ENCODE peak calls at places on chromosomes 4 and X, in nine cellular contexts. Q is lower leg skin; E is AG20443; O is esophagus squamous epithelium; K is activated T-cell treated with anti-CD3 and anti-CD28 coated beads for 1 hour; I is CD8-positive, alpha-beta memory T cell; D is nucleus accumbens; T is glutamatergic neuron; C is kidney glomerular epithelial cell. X is an unnamed sample.

GRCh38 chr4:137367608-137368007 is 164.7 kb downstream of the PCDH18 start:
- DNase-seq in Q (no peak), E (peak), O (no peak), K (no peak), I (no peak), D (no peak), T (no peak), C (no peak), X (no peak)

GRCh38 chr4:25559508-25559907 is 96.1 kb upstream of the SLC34A2 start:
- DNase-seq in Q (no peak), E (no peak), O (no peak), K (no peak), I (no peak), D (no peak), T (no peak), C (no peak), X (no peak)

GRCh38 chr4:20916106-20916505 is 215.8 kb downstream of the PACRGL start:
- DNase-seq in Q (no peak), E (no peak), O (no peak), K (no peak), I (peak), D (no peak), T (no peak), C (no peak), X (no peak)

GRCh38 chrX:11374570-11374969 is 81.4 kb downstream of the AMELX start:
- DNase-seq in Q (no peak), E (no peak), O (no peak), K (no peak), I (no peak), D (no peak), T (no peak), C (no peak), X (no peak)

GRCh38 chrX:118974088-118974907 is at the start of gene LONRF3:
- DNase-seq in Q (peak), E (peak), O (no peak), K (peak), I (peak), D (peak), T (peak), C (no peak), X (no peak)

GRCh38 chr4:153577053-153577452 is 107.0 kb upstream of the TLR2 start:
- DNase-seq in Q (no peak), E (no peak), O (no peak), K (no peak), I (no peak), D (no peak), T (no peak), C (no peak), X (no peak)

GRCh38 chr4:100539706-100540105 is 21.9 kb upstream of the EMCN start:
- DNase-seq in Q (no peak), E (no peak), O (no peak), K (no peak), I (no peak), D (no peak), T (no peak), C (no peak), X (no peak)

GRCh38 chrX:153708415-153708814 is 15.8 kb downstream of the BCAP31 start:
- DNase-seq in Q (peak), E (peak), O (no peak), K (no peak), I (no peak), D (peak), T (peak), C (peak), X (peak)

GRCh38 chr4:130336585-130337217 is 1240.7 kb downstream of the C4orf33 start:
- DNase-seq in Q (no peak), E (peak), O (no peak), K (no peak), I (no peak), D (no peak), T (no peak), C (peak), X (no peak)

GRCh38 chr4:123672987-123673386 is 276.4 kb downstream of the SPRY1 start:
- DNase-seq in Q (no peak), E (peak), O (no peak), K (no peak), I (no peak), D (no peak), T (no peak), C (peak), X (no peak)

GRCh38 chrX:53000447-53001208 is 42.3 kb upstream of the FAM156A start:
- DNase-seq in Q (no peak), E (no peak), O (no peak), K (no peak), I (no peak), D (no peak), T (no peak), C (no peak), X (no peak)

GRCh38 chr4:56655209-56655626 is 25.9 kb downstream of the HOPX start:
- DNase-seq in Q (no peak), E (peak), O (no peak), K (no peak), I (peak), D (peak), T (peak), C (no peak), X (peak)

GRCh38 chrX:19334945-19335626 is 8.6 kb upstream of the PDHA1 start:
- DNase-seq in Q (no peak), E (no peak), O (no peak), K (no peak), I (peak), D (no peak), T (peak), C (no peak), X (peak)

GRCh38 chr4:113179996-113180395 is 130.5 kb downstream of the ANK2 start:
- DNase-seq in Q (no peak), E (peak), O (no peak), K (no peak), I (no peak), D (no peak), T (no peak), C (no peak), X (no peak)

GRCh38 chr4:159446266-159446976 is 343.5 kb downstream of the RAPGEF2 start:
- DNase-seq in Q (peak), E (peak), O (no peak), K (no peak), I (no peak), D (no peak), T (peak), C (peak), X (peak)

GRCh38 chr4:155846929-155847328 is 19.1 kb downstream of the ASIC5 start:
- DNase-seq in Q (no peak), E (no peak), O (no peak), K (no peak), I (no peak), D (no peak), T (no peak), C (no peak), X (no peak)

GRCh38 chrX:72470593-72471310 is 101.9 kb downstream of the HDAC8 start:
- DNase-seq in Q (no peak), E (no peak), O (no peak), K (no peak), I (no peak), D (no peak), T (no peak), C (no peak), X (no peak)

GRCh38 chr4:185608223-185608622 is 72.9 kb upstream of the PDLIM3 start:
- DNase-seq in Q (no peak), E (no peak), O (no peak), K (no peak), I (no peak), D (no peak), T (no peak), C (no peak), X (no peak)

GRCh38 chr4:36138221-36138620 is 106.1 kb downstream of the ARAP2 start:
- DNase-seq in Q (no peak), E (no peak), O (no peak), K (no peak), I (no peak), D (no peak), T (no peak), C (no peak), X (no peak)

GRCh38 chrX:37349131-37350033 is at the start of gene PRRG1:
- DNase-seq in Q (peak), E (peak), O (no peak), K (no peak), I (no peak), D (peak), T (peak), C (peak), X (peak)

GRCh38 chrX:139202742-139203410 is 327.7 kb upstream of the F9 start:
- DNase-seq in Q (no peak), E (no peak), O (no peak), K (no peak), I (no peak), D (no peak), T (peak), C (no peak), X (peak)

GRCh38 chr4:144176476-144176875 is 36.0 kb upstream of the GYPA start:
- DNase-seq in Q (no peak), E (no peak), O (no peak), K (no peak), I (no peak), D (no peak), T (no peak), C (peak), X (no peak)

GRCh38 chr4:69617083-69617694 is 22.3 kb downstream of the UGT2A2 start:
- DNase-seq in Q (no peak), E (no peak), O (no peak), K (no peak), I (no peak), D (no peak), T (no peak), C (peak), X (no peak)

X was measured in H9.